ENCODE peak calls at places on chromosome 21, in nine cellular contexts. D is left ventricle myocardium inferior, Y is brain microvascular endothelial cell, S is fibroblast of lung, B is foreskin fibroblast, J is Caco-2, V is GM12865, I is astrocyte of the spinal cord, C is GM20000. N is an unnamed sample.

GRCh38 chr21:31530918-31531705 is 128.4 kb upstream of the SOD1 start:
- DNase-seq in I (peak; percentile 45), B (no peak), J (no peak), V (no peak), D (no peak), S (no peak), C (no peak), Y (no peak), N (no peak)

GRCh38 chr21:45952974-45953373 is 28.6 kb upstream of the COL6A1 start:
- DNase-seq in I (no peak), S (no peak), Y (no peak), C (no peak), V (no peak), B (no peak), D (no peak), J (no peak), N (no peak)

GRCh38 chr21:16502897-16503296 is 773.1 kb downstream of the USP25 start:
- DNase-seq in Y (no peak), D (no peak), I (no peak), C (no peak), B (no peak), J (no peak), V (no peak), S (no peak), N (no peak)

GRCh38 chr21:14383596-14384210 is 757 bp upstream of the HSPA13 start:
- DNase-seq in J (no peak), Y (peak; percentile 1), C (peak; percentile 14), S (peak; percentile 31), V (peak; percentile 82), B (no peak), D (no peak), I (no peak), N (no peak)

GRCh38 chr21:39103689-39104088 is 79.6 kb downstream of the PSMG1 start:
- DNase-seq in C (no peak), J (no peak), I (no peak), B (peak; percentile 64), Y (no peak), S (no peak), V (no peak), D (no peak), N (no peak)

GRCh38 chr21:34054259-34054658 is 19.1 kb upstream of the MRPS6 start:
- DNase-seq in J (no peak), C (no peak), S (no peak), I (no peak), D (no peak), V (no peak), B (no peak), Y (no peak), N (no peak)

GRCh38 chr21:17139696-17140095 is 373.1 kb upstream of the CXADR start:
- DNase-seq in I (no peak), C (no peak), V (no peak), Y (no peak), J (no peak), D (no peak), S (no peak), B (peak; percentile 7), N (no peak)

GRCh38 chr21:44515359-44516165 is 24.4 kb downstream of the KRTAP10-1 start:
- DNase-seq in Y (no peak), I (no peak), J (no peak), C (no peak), V (no peak), B (no peak), S (no peak), D (no peak), N (no peak)

GRCh38 chr21:33655591-33656221 is 13.4 kb downstream of the ITSN1 start:
- DNase-seq in C (no peak), I (peak; percentile 91), V (no peak), D (no peak), Y (peak; percentile 85), J (peak; percentile 87), B (peak; percentile 69), S (peak; percentile 98), N (peak; percentile 34)

GRCh38 chr21:28537371-28538079 is 455.2 kb downstream of the LTN1 start:
- DNase-seq in I (peak; percentile 94), B (peak; percentile 96), C (no peak), J (no peak), V (no peak), S (peak; percentile 98), Y (peak; percentile 53), D (no peak), N (no peak)

GRCh38 chr21:14454642-14455009 is 71.7 kb upstream of the HSPA13 start:
- DNase-seq in B (no peak), C (peak; percentile 25), I (no peak), S (no peak), D (no peak), V (peak; percentile 88), J (no peak), Y (no peak), N (no peak)

GRCh38 chr21:45889961-45890360 is 91.6 kb upstream of the COL6A1 start:
- DNase-seq in I (no peak), V (no peak), D (peak; percentile 39), Y (no peak), C (no peak), S (no peak), J (peak; percentile 26), B (no peak), N (no peak)

GRCh38 chr21:15250384-15250783 is 185.6 kb upstream of the NRIP1 start:
- DNase-seq in B (peak; percentile 56), D (no peak), S (peak; percentile 78), Y (no peak), C (no peak), V (no peak), J (no peak), I (peak; percentile 64), N (no peak)

GRCh38 chr21:45973475-45974072 is 8.0 kb upstream of the COL6A1 start:
- DNase-seq in S (peak; percentile 82), Y (peak; percentile 81), V (peak; percentile 68), I (peak; percentile 90), D (peak; percentile 87), C (peak; percentile 91), B (peak; percentile 95), J (peak; percentile 69), N (peak; percentile 69)

DNA sequence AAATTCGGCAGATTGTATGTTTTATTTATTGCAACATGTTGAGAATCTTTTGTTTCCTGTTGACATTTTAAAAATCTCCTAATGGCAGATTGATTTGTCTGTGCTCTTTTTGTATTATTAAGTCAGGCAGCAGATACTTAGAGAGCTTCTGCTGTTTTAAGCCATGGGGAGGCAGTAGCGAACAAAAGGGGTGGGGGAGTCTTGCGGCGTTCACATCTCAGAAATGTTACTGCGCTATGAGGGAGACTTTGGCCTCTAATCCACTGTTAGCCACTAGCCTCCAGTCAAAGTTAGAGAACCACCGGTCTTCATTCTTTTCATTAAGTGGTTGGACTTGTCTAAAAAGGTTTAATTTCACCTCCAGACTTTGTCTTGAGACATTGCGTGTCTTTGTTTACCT is 93.6 kb downstream of the DYRK1A start:
- DNase-seq in V (no peak), S (no peak), B (no peak), I (no peak), Y (no peak), D (no peak), C (no peak), J (no peak), N (no peak)
- TF ChIP-seq CTCF in V (no peak), S (no peak), B (no peak), I (peak; percentile 26), Y (peak; percentile 51), D (no peak), C (no peak), J (peak; percentile 19), N (peak; percentile 2)

GRCh38 chr21:42258885-42259407 is 40.0 kb downstream of the ABCG1 start:
- DNase-seq in V (no peak), B (no peak), Y (no peak), J (no peak), D (peak; percentile 42), S (no peak), C (no peak), I (no peak), N (no peak)
- TF ChIP-seq CTCF in V (no peak), B (no peak), Y (no peak), J (no peak), D (peak; percentile 34), S (no peak), C (no peak), I (no peak), N (no peak)

GRCh38 chr21:41069305-41069642 is 98.7 kb upstream of the BACE2 start:
- DNase-seq in C (no peak), S (no peak), Y (no peak), B (no peak), V (no peak), I (no peak), J (no peak), D (no peak), N (no peak)

GRCh38 chr21:41075668-41076463 is 92.1 kb upstream of the BACE2 start:
- DNase-seq in I (no peak), C (no peak), J (no peak), V (no peak), D (no peak), B (no peak), Y (no peak), S (no peak), N (no peak)

GRCh38 chr21:41074607-41075184 is 93.3 kb upstream of the BACE2 start:
- DNase-seq in C (no peak), V (no peak), D (no peak), Y (no peak), B (no peak), I (no peak), S (no peak), J (no peak), N (no peak)

GRCh38 chr21:41068411-41069304 is 99.3 kb upstream of the BACE2 start:
- DNase-seq in I (peak; percentile 58), B (peak; percentile 24), Y (peak; percentile 33), V (peak; percentile 75), S (peak; percentile 62), J (peak; percentile 81), D (peak; percentile 80), C (peak; percentile 80), N (peak; percentile 2)

GRCh38 chr21:41071410-41071809 is 96.5 kb upstream of the BACE2 start:
- DNase-seq in S (no peak), I (no peak), D (no peak), C (no peak), Y (no peak), J (no peak), B (no peak), V (no peak), N (no peak)
- TF ChIP-seq CTCF in S (no peak), I (peak; percentile 10), D (no peak), C (no peak), Y (peak; percentile 25), J (peak; percentile 7), B (no peak), V (peak; percentile 2), N (no peak)

DNA sequence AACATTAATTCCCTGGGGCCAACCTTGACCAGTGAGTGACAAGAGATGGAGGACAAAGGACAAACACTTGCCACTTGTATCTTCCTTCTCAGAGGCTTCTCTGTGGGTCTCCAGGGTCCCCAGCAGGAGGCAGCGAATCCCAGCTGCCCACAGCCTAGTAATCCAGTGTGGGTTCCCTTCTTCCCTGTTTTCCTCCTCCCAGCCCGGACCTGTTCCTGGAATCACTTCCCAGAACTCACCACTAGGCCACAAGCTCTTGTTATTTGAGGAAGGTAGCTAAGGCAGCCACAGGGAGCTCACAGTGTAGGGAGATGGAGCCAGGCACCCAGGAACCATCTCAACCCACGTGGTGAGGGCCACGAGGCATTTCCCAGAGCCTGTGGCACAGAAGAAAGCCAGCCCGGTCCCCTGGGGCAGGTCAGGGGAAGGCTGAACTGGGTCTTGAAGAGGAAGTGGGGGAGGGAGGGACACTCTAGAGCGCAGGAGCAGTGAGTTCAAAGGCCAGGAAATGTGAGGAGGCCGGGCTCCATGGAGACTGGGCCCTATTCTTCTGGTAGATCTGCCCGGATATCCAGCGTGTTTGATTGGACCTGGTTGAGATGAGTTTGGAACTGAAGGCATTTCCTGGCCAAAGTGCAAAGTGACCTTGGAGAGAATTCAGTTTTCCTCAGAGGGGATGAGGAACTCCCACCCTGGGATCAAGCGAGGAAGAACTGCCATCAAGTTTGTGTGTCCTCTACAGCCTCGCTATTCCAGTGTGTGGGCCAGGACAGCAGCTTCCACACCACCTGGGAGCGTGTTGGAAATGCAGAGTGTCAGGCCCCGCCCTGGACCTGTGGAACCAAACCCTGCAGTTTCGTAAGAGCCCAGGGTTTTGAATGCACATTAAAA is 20.3 kb upstream of the C2CD2 start:
- DNase-seq in S (no peak), B (no peak), C (peak; percentile 51), J (no peak), V (peak; percentile 77), Y (no peak), D (peak; percentile 59), I (no peak), N (no peak)
- TF ChIP-seq CTCF in S (no peak), B (peak; percentile 13), C (no peak), J (no peak), V (no peak), Y (peak; percentile 34), D (no peak), I (no peak), N (no peak)

N was measured in AG09319.